ENCODE peak calls at places on chromosomes 5 and 9, in eight cellular contexts. H is A549, I is endothelial cell of umbilical vein, U is GM12878, Z is K562, T is HepG2, X is SK-N-SH, W is H1. O is an unnamed sample.

GRCh38 chr5:66169534-66169933 is 25.4 kb downstream of the SREK1 start:
- DNase-seq in H (no peak), I (no peak), U (no peak), Z (no peak), T (no peak), X (no peak), W (no peak), O (no peak)

GRCh38 chr5:181261320-181262085 is 560 bp upstream of the TRIM52 start:
- DNase-seq in H (peak), I (peak), U (no peak), Z (peak), T (peak), X (peak), W (no peak), O (peak)

GRCh38 chr5:65919773-65920172 is 6.6 kb upstream of the ERBIN start:
- DNase-seq in H (no peak), I (no peak), U (no peak), Z (no peak), T (no peak), X (no peak), W (no peak), O (no peak)

GRCh38 chr5:180315762-180316212 is 23.9 kb upstream of the MAPK9 start:
- DNase-seq in H (peak), I (peak), U (no peak), Z (peak), T (peak), X (peak), W (no peak), O (peak)

GRCh38 chr9:137802521-137803243 is 74.9 kb upstream of the CACNA1B start:
- DNase-seq in H (no peak), I (no peak), U (no peak), Z (no peak), T (no peak), X (no peak), W (no peak), O (no peak)

GRCh38 chr5:61306531-61307195 is 25.4 kb upstream of the ZSWIM6 start:
- DNase-seq in H (peak), I (no peak), U (no peak), Z (no peak), T (no peak), X (no peak), W (no peak), O (no peak)

GRCh38 chr9:109781541-109782197 is 1.7 kb downstream of the PALM2AKAP2 start:
- DNase-seq in H (no peak), I (no peak), U (no peak), Z (no peak), T (no peak), X (no peak), W (no peak), O (no peak)

GRCh38 chr9:131304676-131305366 is 15.3 kb downstream of the PLPP7 start:
- DNase-seq in H (no peak), I (no peak), U (no peak), Z (no peak), T (peak), X (peak), W (no peak), O (no peak)

GRCh38 chr5:174559141-174559540 is 165.2 kb upstream of the MSX2 start:
- DNase-seq in H (no peak), I (no peak), U (no peak), Z (no peak), T (no peak), X (no peak), W (no peak), O (no peak)

GRCh38 chr9:6330958-6331634 is 2.9 kb downstream of the TPD52L3 start:
- DNase-seq in H (no peak), I (peak), U (no peak), Z (no peak), T (no peak), X (no peak), W (no peak), O (no peak)

GRCh38 chr9:137064027-137064879 is 6.1 kb downstream of the SAPCD2 start:
- DNase-seq in H (peak), I (peak), U (no peak), Z (peak), T (peak), X (peak), W (no peak), O (peak)

GRCh38 chr9:75964431-75964830 is 74.0 kb downstream of the PCSK5 start:
- DNase-seq in H (peak), I (no peak), U (no peak), Z (no peak), T (peak), X (no peak), W (no peak), O (no peak)

GRCh38 chr9:136504512-136505348 is 21.9 kb upstream of the SEC16A start:
- DNase-seq in H (no peak), I (no peak), U (no peak), Z (no peak), T (no peak), X (no peak), W (no peak), O (no peak)

GRCh38 chr5:145774442-145774841 is 60.7 kb downstream of the PRELID2 start:
- DNase-seq in H (no peak), I (no peak), U (no peak), Z (no peak), T (no peak), X (no peak), W (no peak), O (no peak)

GRCh38 chr5:81021486-81021885 is 61.3 kb downstream of the RASGRF2 start:
- DNase-seq in H (no peak), I (no peak), U (no peak), Z (no peak), T (no peak), X (no peak), W (no peak), O (no peak)

GRCh38 chr5:131482556-131483088 is 152.4 kb downstream of the RAPGEF6 start:
- DNase-seq in H (no peak), I (no peak), U (no peak), Z (no peak), T (no peak), X (no peak), W (no peak), O (no peak)

GRCh38 chr9:36039696-36040095 is 3.0 kb downstream of the RECK start:
- DNase-seq in H (no peak), I (no peak), U (no peak), Z (no peak), T (no peak), X (no peak), W (no peak), O (no peak)

GRCh38 chr5:119367502-119368237 is 11.9 kb downstream of the TNFAIP8 start:
- DNase-seq in H (no peak), I (peak), U (peak), Z (no peak), T (peak), X (no peak), W (no peak), O (no peak)

GRCh38 chr5:169142264-169142970 is 158.5 kb downstream of the SLIT3 start:
- DNase-seq in H (no peak), I (no peak), U (no peak), Z (no peak), T (no peak), X (peak), W (no peak), O (no peak)

GRCh38 chr5:82798676-82799075 is 278.5 kb downstream of the TMEM167A start:
- DNase-seq in H (no peak), I (no peak), U (no peak), Z (no peak), T (no peak), X (no peak), W (no peak), O (no peak)

GRCh38 chr5:2187687-2188086 is 305.0 kb upstream of the IRX4 start:
- DNase-seq in H (no peak), I (no peak), U (no peak), Z (no peak), T (no peak), X (no peak), W (no peak), O (no peak)

GRCh38 chr5:31408814-31409213 is 123.1 kb downstream of the DROSHA start:
- DNase-seq in H (no peak), I (no peak), U (no peak), Z (peak), T (no peak), X (no peak), W (no peak), O (no peak)

GRCh38 chr5:16819522-16820167 is 116.4 kb downstream of the MYO10 start:
- DNase-seq in H (no peak), I (peak), U (no peak), Z (no peak), T (no peak), X (no peak), W (no peak), O (no peak)

GRCh38 chr9:125971895-125972729 is 224.9 kb downstream of the PBX3 start:
- DNase-seq in H (no peak), I (no peak), U (no peak), Z (no peak), T (no peak), X (no peak), W (no peak), O (no peak)

GRCh38 chr9:110114086-110114887 is 93.7 kb downstream of the C9orf152 start:
- DNase-seq in H (no peak), I (no peak), U (no peak), Z (no peak), T (peak), X (no peak), W (no peak), O (no peak)

GRCh38 chr5:117463836-117464235 is 889.2 kb upstream of the SEMA6A start:
- DNase-seq in H (no peak), I (no peak), U (no peak), Z (no peak), T (no peak), X (no peak), W (no peak), O (no peak)

GRCh38 chr9:78606011-78606410 is 309.1 kb downstream of the PSAT1 start:
- DNase-seq in H (no peak), I (peak), U (no peak), Z (no peak), T (no peak), X (no peak), W (no peak), O (no peak)

GRCh38 chr5:103434057-103434456 is 128.5 kb downstream of the NUDT12 start:
- DNase-seq in H (no peak), I (no peak), U (no peak), Z (no peak), T (no peak), X (no peak), W (peak), O (no peak)

GRCh38 chr5:101626572-101626971 is 669.5 kb downstream of the SLCO4C1 start:
- DNase-seq in H (no peak), I (no peak), U (no peak), Z (no peak), T (no peak), X (no peak), W (no peak), O (no peak)

GRCh38 chr9:20559236-20559896 is 62.9 kb downstream of the MLLT3 start:
- DNase-seq in H (no peak), I (no peak), U (no peak), Z (no peak), T (no peak), X (no peak), W (no peak), O (no peak)

GRCh38 chr9:130042406-130042930 is 521 bp downstream of the FNBP1 start:
- DNase-seq in H (no peak), I (no peak), U (no peak), Z (peak), T (no peak), X (peak), W (no peak), O (peak)

DNA sequence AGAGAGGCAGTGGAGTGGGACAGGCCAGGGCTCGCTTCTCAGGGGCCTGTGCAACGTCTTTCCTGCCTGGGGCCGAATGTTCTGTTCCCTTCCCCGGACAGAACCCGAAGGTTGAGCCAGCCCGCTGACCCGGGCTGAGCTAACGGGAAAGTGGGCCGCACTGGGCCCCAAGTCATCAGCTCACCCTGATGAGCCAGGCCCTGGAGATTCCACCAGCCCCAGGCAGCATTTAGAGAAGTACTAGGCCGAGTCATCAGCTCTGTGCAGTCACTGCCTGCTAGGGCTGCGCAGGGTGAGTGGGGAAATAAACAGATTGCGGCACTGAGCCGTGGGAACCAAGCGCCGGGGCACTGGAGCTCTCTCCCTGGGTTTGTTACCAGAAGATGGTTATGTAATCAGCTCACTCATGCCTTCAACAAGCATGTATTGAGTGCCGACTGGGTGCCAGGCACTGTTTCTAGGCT is 29.1 kb upstream of the DUSP1 start:
- DNase-seq in H (peak), I (no peak), U (no peak), Z (no peak), T (no peak), X (no peak), W (no peak), O (peak)
- TF ChIP-seq MAX in H (no peak), I (no peak), U (no peak), Z (no peak), T (no peak), X (no peak), W (no peak), O (peak)

DNA sequence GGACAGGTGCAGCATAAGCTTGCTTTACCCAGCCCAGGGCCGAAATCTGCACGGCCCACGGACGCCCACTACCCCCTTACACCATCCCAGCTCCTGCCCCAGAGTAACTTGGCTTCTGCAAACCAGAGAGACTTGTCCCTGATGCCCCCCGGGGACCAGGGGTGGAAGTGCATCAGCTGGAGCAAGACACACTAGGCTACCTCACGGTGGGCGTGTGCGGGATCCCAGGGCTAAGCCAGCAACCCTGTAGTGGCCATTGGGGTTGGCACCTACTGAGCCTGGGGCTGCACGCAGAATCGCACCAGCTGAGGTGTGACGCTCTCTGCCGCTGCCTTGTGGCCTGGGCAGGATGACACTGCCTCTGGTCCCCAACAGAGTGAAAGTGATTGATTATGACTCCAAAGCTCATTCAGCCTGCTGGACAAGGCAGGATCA is 6.1 kb upstream of the ZNF79 start:
- DNase-seq in H (peak), I (peak), U (no peak), Z (peak), T (peak), X (peak), W (peak), O (peak)
- TF ChIP-seq CTCF in H (peak), I (peak), U (peak), Z (peak), T (peak), X (no peak), W (peak), O (peak)

GRCh38 chr5:111461261-111461671 is 51.1 kb downstream of the STARD4 start:
- DNase-seq in H (peak), I (no peak), U (no peak), Z (no peak), T (no peak), X (peak), W (peak), O (no peak)
- TF ChIP-seq MAX in H (no peak), I (no peak), U (no peak), Z (no peak), T (no peak), X (no peak), W (no peak), O (no peak)

DNA sequence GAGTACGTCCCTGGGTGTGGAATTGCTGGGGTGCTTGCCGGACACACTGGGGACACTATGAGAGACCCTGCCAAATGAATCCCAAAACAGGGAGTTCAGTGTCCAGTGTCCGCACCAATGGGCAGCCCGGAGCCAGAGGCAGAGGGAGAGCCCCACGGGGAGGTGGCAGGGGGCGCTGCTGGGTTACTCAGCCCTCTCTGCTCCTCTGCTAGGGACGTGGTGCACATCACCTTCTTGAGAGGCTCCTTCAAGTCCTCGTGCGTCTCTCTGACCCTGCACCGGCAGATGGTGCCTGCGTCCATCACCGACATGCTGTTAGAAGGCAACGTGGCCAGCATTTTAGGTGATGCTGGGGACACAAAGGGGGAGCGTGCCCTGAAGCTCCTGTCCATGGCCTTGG is 20.8 kb downstream of the STKLD1 start:
- DNase-seq in H (peak), I (peak), U (no peak), Z (no peak), T (no peak), X (peak), W (no peak), O (peak)
- TF ChIP-seq CTCF in H (peak), I (peak), U (peak), Z (peak), T (peak), X (peak), W (peak), O (peak)

GRCh38 chr9:95155211-95155610 is 162.3 kb downstream of the FANCC start:
- DNase-seq in H (no peak), I (no peak), U (no peak), Z (no peak), T (no peak), X (no peak), W (no peak), O (no peak)

GRCh38 chr9:95156074-95156473 is 161.4 kb downstream of the FANCC start:
- DNase-seq in H (no peak), I (no peak), U (no peak), Z (no peak), T (no peak), X (no peak), W (no peak), O (no peak)

GRCh38 chr9:95157491-95158151 is 159.9 kb downstream of the FANCC start:
- DNase-seq in H (peak), I (peak), U (peak), Z (no peak), T (peak), X (peak), W (no peak), O (peak)
- TF ChIP-seq MAX in H (no peak), I (no peak), U (no peak), Z (no peak), T (no peak), X (peak), W (no peak), O (no peak)

DNA sequence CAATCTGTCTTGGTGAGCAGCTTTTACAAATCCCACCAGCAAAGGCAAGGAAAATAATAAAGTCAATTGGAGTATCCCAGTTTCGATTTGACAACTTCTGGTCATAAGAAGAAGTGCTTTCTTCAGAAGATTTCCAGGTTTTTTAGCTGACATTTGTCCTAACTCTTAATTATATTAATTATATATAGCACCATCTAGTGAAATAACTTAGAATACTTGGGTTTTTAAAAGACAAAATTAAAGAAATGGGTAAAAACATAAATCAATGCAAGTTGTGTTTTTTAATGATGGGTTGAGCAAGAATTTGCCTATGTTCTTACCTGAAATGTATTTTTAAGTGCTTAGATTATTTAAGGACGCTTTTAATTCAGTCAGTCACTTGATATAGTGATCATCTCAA is 421.8 kb downstream of the ACTL7B start:
- DNase-seq in H (no peak), I (no peak), U (no peak), Z (no peak), T (no peak), X (no peak), W (no peak), O (no peak)
- TF ChIP-seq CTCF in H (no peak), I (no peak), U (no peak), Z (no peak), T (no peak), X (peak), W (no peak), O (no peak)

DNA sequence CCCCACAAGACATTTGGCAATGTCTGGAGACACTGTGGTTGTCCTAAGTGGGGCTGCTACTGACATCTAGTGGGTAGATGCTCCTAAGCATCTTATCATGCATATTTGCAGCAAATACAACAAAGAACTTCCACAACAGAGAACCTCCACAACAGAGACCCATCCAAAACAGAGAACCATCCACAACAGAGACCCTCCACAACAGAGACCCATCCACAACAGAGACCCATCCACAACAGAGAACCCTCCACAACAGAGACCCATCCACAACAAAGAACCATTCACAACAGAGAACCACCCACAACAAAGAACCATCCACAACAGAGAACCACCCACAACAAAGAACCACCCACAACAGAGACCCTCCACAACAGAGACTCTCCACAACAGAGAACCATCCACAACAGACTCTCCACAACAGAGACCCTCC is 32.8 kb downstream of the ARPC5L start:
- DNase-seq in H (peak), I (peak), U (no peak), Z (no peak), T (peak), X (no peak), W (no peak), O (peak)
- TF ChIP-seq MAX in H (no peak), I (no peak), U (no peak), Z (no peak), T (no peak), X (no peak), W (no peak), O (no peak)

DNA sequence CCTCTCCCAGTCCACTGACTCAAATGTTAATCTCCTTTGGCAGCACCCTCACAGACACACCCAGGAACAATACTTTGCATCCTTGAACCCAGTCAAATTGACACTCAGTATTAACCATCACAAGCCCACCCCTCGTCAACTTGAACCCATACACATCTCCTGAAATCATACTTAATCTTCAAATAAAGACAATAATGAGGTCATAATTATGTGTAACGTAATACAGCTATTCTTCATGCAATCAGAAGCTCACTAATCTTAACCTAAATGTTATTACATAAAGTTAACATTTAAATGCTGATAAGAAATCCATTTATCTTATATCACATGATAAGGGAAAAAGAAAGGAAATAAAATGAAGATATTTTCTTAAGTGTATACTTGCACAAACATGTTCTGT is 65.2 kb downstream of the PPIC start:
- DNase-seq in H (no peak), I (no peak), U (no peak), Z (no peak), T (no peak), X (no peak), W (no peak), O (no peak)
- TF ChIP-seq CTCF in H (no peak), I (no peak), U (no peak), Z (no peak), T (no peak), X (no peak), W (no peak), O (no peak)

O was measured in NB4.